ENCODE peak calls at places on chromosomes 12 and 14, in five cellular contexts. One of them, this sample, is unnamed.

GRCh38 chr12:23186950-23187349 is 562.0 kb downstream of the ETNK1 start:
- DNase-seq in tibial nerve: no peak
- DNase-seq in heart right ventricle: no peak
- DNase-seq in uterus: no peak
- DNase-seq in stomach: no peak
- DNase-seq in this sample: peak

GRCh38 chr14:103551338-103551762 is 11.1 kb downstream of the BAG5 start:
- DNase-seq in uterus: peak
- DNase-seq in tibial nerve: no peak
- DNase-seq in heart right ventricle: no peak
- DNase-seq in stomach: no peak
- DNase-seq in this sample: no peak

GRCh38 chr12:12927211-12928079 is 24.5 kb downstream of the GPRC5D start:
- DNase-seq in heart right ventricle: peak
- DNase-seq in stomach: peak
- DNase-seq in uterus: peak
- DNase-seq in tibial nerve: no peak
- DNase-seq in this sample: no peak

GRCh38 chr12:2654741-2655140 is 140.0 kb upstream of the FKBP4 start:
- DNase-seq in tibial nerve: no peak
- DNase-seq in stomach: no peak
- DNase-seq in uterus: peak
- DNase-seq in heart right ventricle: no peak
- DNase-seq in this sample: no peak

GRCh38 chr12:102567031-102567985 is 86.9 kb upstream of the IGF1 start:
- DNase-seq in heart right ventricle: no peak
- DNase-seq in uterus: no peak
- DNase-seq in stomach: no peak
- DNase-seq in tibial nerve: no peak
- DNase-seq in this sample: no peak

GRCh38 chr12:41460906-41461305 is 272.8 kb downstream of the PDZRN4 start:
- DNase-seq in uterus: no peak
- DNase-seq in heart right ventricle: no peak
- DNase-seq in tibial nerve: no peak
- DNase-seq in stomach: no peak
- DNase-seq in this sample: no peak

GRCh38 chr12:29148065-29148957 is 767 bp upstream of the FAR2 start:
- DNase-seq in heart right ventricle: peak
- DNase-seq in stomach: no peak
- DNase-seq in uterus: peak
- DNase-seq in tibial nerve: peak
- DNase-seq in this sample: no peak

GRCh38 chr12:60172266-60172665 is 576.4 kb downstream of the SLC16A7 start:
- DNase-seq in uterus: no peak
- DNase-seq in stomach: no peak
- DNase-seq in tibial nerve: no peak
- DNase-seq in heart right ventricle: no peak
- DNase-seq in this sample: no peak

GRCh38 chr12:113850309-113851056 is 115.6 kb downstream of the RBM19 start:
- DNase-seq in stomach: no peak
- DNase-seq in tibial nerve: no peak
- DNase-seq in heart right ventricle: peak
- DNase-seq in uterus: peak
- DNase-seq in this sample: no peak

GRCh38 chr14:105857223-105857815 is 330.9 kb downstream of the TMEM121 start:
- DNase-seq in uterus: no peak
- DNase-seq in heart right ventricle: peak
- DNase-seq in stomach: no peak
- DNase-seq in tibial nerve: no peak
- DNase-seq in this sample: no peak

GRCh38 chr12:97380440-97380839 is 82.2 kb upstream of the RMST start:
- DNase-seq in uterus: no peak
- DNase-seq in stomach: no peak
- DNase-seq in tibial nerve: no peak
- DNase-seq in heart right ventricle: no peak
- DNase-seq in this sample: no peak

GRCh38 chr12:93778306-93778705 is 101.1 kb downstream of the CRADD start:
- DNase-seq in uterus: peak
- DNase-seq in tibial nerve: no peak
- DNase-seq in stomach: no peak
- DNase-seq in heart right ventricle: peak
- DNase-seq in this sample: no peak

GRCh38 chr14:56244138-56244789 is 126.1 kb downstream of the PELI2 start:
- DNase-seq in heart right ventricle: no peak
- DNase-seq in uterus: no peak
- DNase-seq in stomach: no peak
- DNase-seq in tibial nerve: no peak
- DNase-seq in this sample: no peak

GRCh38 chr14:105530446-105531087 is 4.2 kb downstream of the TMEM121 start:
- DNase-seq in stomach: no peak
- DNase-seq in tibial nerve: no peak
- DNase-seq in uterus: no peak
- DNase-seq in heart right ventricle: no peak
- DNase-seq in this sample: no peak

GRCh38 chr12:18074001-18074400 is 16.0 kb downstream of the RERGL start:
- DNase-seq in stomach: no peak
- DNase-seq in uterus: no peak
- DNase-seq in tibial nerve: no peak
- DNase-seq in heart right ventricle: no peak
- DNase-seq in this sample: no peak

GRCh38 chr14:104328607-104329006 is 190.2 kb downstream of the KIF26A start:
- DNase-seq in heart right ventricle: no peak
- DNase-seq in stomach: peak
- DNase-seq in uterus: no peak
- DNase-seq in tibial nerve: no peak
- DNase-seq in this sample: no peak

GRCh38 chr12:130031571-130032189 is 127.9 kb upstream of the TMEM132D start:
- DNase-seq in heart right ventricle: peak
- DNase-seq in tibial nerve: peak
- DNase-seq in uterus: no peak
- DNase-seq in stomach: peak
- DNase-seq in this sample: no peak

GRCh38 chr12:4911316-4911994 is 1.8 kb downstream of the KCNA1 start:
- DNase-seq in stomach: no peak
- DNase-seq in uterus: no peak
- DNase-seq in heart right ventricle: no peak
- DNase-seq in tibial nerve: no peak
- DNase-seq in this sample: peak

GRCh38 chr12:95784286-95784685 is 6.3 kb downstream of the NTN4 start:
- DNase-seq in uterus: no peak
- DNase-seq in stomach: no peak
- DNase-seq in heart right ventricle: no peak
- DNase-seq in tibial nerve: no peak
- DNase-seq in this sample: no peak

GRCh38 chr14:101110729-101111619 is 207.5 kb upstream of the RTL1 start:
- DNase-seq in uterus: no peak
- DNase-seq in tibial nerve: no peak
- DNase-seq in stomach: peak
- DNase-seq in heart right ventricle: no peak
- DNase-seq in this sample: no peak

GRCh38 chr12:89162704-89163261 is 189.5 kb downstream of the DUSP6 start:
- DNase-seq in uterus: peak
- DNase-seq in tibial nerve: peak
- DNase-seq in stomach: peak
- DNase-seq in heart right ventricle: peak
- DNase-seq in this sample: no peak

GRCh38 chr12:104534162-104534856 is 77.6 kb downstream of the CHST11 start:
- DNase-seq in stomach: no peak
- DNase-seq in heart right ventricle: no peak
- DNase-seq in tibial nerve: no peak
- DNase-seq in uterus: no peak
- DNase-seq in this sample: no peak

GRCh38 chr12:64395739-64396138 is 5.2 kb upstream of the C12orf56 start:
- DNase-seq in heart right ventricle: no peak
- DNase-seq in stomach: no peak
- DNase-seq in uterus: no peak
- DNase-seq in tibial nerve: no peak
- DNase-seq in this sample: peak

GRCh38 chr14:104386281-104386841 is 193.2 kb upstream of the C14orf180 start:
- DNase-seq in stomach: no peak
- DNase-seq in tibial nerve: no peak
- DNase-seq in heart right ventricle: no peak
- DNase-seq in uterus: no peak
- DNase-seq in this sample: no peak

GRCh38 chr14:41285193-41285748 is 321.4 kb upstream of the LRFN5 start:
- DNase-seq in heart right ventricle: peak
- DNase-seq in tibial nerve: peak
- DNase-seq in uterus: no peak
- DNase-seq in stomach: peak
- DNase-seq in this sample: peak

GRCh38 chr12:56300644-56301464 is 724 bp upstream of the CS start:
- DNase-seq in heart right ventricle: no peak
- DNase-seq in tibial nerve: no peak
- DNase-seq in stomach: no peak
- DNase-seq in uterus: no peak
- DNase-seq in this sample: no peak

GRCh38 chr12:132229423-132229760 is 85.1 kb downstream of the NOC4L start:
- DNase-seq in tibial nerve: no peak
- DNase-seq in uterus: no peak
- DNase-seq in stomach: no peak
- DNase-seq in heart right ventricle: no peak
- DNase-seq in this sample: no peak

GRCh38 chr12:112664569-112664968 is 127.0 kb upstream of the RPH3A start:
- DNase-seq in uterus: no peak
- DNase-seq in heart right ventricle: no peak
- DNase-seq in stomach: no peak
- DNase-seq in tibial nerve: no peak
- DNase-seq in this sample: no peak

GRCh38 chr14:99821519-99822165 is 28.4 kb downstream of the EML1 start:
- DNase-seq in uterus: peak
- DNase-seq in heart right ventricle: no peak
- DNase-seq in stomach: no peak
- DNase-seq in tibial nerve: no peak
- DNase-seq in this sample: no peak

DNA sequence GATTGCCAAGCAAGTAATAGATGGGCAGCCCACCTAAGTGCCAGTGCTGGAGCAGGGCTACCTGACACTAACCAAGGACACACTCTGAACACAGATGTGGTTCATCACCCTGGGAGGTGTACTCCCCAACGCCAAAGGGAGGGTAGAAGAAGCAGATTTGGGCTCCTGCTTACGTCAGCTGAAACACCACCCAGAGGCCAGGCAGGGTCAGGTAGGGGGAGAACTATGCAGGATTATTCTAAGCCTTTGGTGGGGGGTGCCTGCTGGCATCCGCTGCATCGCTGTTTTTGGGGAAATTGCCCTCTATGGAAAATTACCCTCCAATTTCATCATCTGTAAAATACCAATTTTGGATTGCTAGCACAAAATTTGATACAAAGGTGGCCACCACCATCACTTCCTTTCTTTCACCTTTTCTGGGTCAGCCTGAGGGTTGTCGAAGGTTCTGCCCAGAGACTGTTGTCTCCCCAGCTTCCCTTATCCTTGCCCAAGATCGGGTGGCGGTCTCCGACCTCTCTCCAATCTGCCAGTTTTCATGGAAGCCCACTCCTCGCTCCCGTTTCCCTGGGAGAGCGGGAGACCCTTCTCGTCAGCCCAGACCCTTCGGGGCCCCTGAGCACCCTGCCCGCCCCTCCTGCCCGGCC is 535 bp downstream of the BIN2 start:
- DNase-seq in heart right ventricle: no peak
- DNase-seq in uterus: no peak
- DNase-seq in stomach: no peak
- DNase-seq in tibial nerve: no peak
- DNase-seq in this sample: no peak
- TF ChIP-seq CTCF in heart right ventricle: no peak
- TF ChIP-seq CTCF in uterus: no peak
- TF ChIP-seq CTCF in stomach: no peak
- TF ChIP-seq CTCF in tibial nerve: no peak
- TF ChIP-seq CTCF in this sample: no peak

GRCh38 chr14:89407856-89408255 is 9.2 kb downstream of the FOXN3 start:
- DNase-seq in heart right ventricle: no peak
- DNase-seq in tibial nerve: no peak
- DNase-seq in stomach: no peak
- DNase-seq in uterus: no peak
- DNase-seq in this sample: no peak

GRCh38 chr14:89406941-89407340 is 10.1 kb downstream of the FOXN3 start:
- DNase-seq in tibial nerve: peak
- DNase-seq in heart right ventricle: no peak
- DNase-seq in stomach: no peak
- DNase-seq in uterus: no peak
- DNase-seq in this sample: no peak

GRCh38 chr14:89411976-89412375 is 5.1 kb downstream of the FOXN3 start:
- DNase-seq in heart right ventricle: no peak
- DNase-seq in tibial nerve: no peak
- DNase-seq in stomach: no peak
- DNase-seq in uterus: no peak
- DNase-seq in this sample: no peak

GRCh38 chr14:89408907-89409675 is 7.9 kb downstream of the FOXN3 start:
- DNase-seq in tibial nerve: no peak
- DNase-seq in uterus: no peak
- DNase-seq in heart right ventricle: no peak
- DNase-seq in stomach: no peak
- DNase-seq in this sample: no peak

GRCh38 chr14:89409961-89410360 is 7.1 kb downstream of the FOXN3 start:
- DNase-seq in uterus: no peak
- DNase-seq in tibial nerve: no peak
- DNase-seq in stomach: no peak
- DNase-seq in heart right ventricle: no peak
- DNase-seq in this sample: no peak
- H3K4me3 ChIP-seq in uterus: no peak
- H3K4me3 ChIP-seq in tibial nerve: no peak
- H3K4me3 ChIP-seq in stomach: no peak
- H3K4me3 ChIP-seq in heart right ventricle: no peak
- H3K4me3 ChIP-seq in this sample: no peak

DNA sequence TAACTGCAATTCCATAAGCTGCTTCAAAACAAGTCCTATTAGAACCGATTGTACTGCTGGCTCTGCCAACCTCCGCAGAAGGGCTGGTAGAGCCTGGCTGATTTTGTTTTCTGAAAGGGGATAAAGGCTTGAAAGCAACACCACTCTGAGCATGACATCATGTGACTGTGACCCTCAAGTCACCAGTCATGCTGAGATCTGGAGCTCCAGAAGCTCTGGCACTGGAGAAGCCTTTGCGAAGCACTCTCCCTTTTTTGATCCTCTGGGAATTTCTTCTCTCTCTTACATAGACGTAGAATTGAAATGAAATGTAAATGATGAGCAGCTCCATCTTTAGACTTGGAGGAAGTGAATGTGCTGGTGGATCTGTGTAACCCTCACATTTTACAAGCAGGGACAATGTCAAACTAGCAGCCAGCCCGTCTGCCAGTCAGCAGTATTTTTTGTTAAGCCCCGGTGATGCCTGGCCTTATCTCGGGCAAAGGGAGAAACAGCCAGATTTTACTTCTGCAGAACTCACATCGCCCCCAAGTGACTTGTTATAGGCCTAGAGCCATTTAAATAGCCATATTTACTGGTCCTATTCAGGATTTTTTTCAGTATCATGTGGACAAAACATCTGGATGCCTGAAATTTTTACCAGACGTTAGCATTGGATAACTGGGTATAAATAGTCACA is 112.1 kb upstream of the NPAS3 start:
- DNase-seq in tibial nerve: no peak
- DNase-seq in stomach: no peak
- DNase-seq in uterus: no peak
- DNase-seq in heart right ventricle: peak
- DNase-seq in this sample: no peak
- TF ChIP-seq CTCF in tibial nerve: peak
- TF ChIP-seq CTCF in stomach: no peak
- TF ChIP-seq CTCF in uterus: no peak
- TF ChIP-seq CTCF in heart right ventricle: peak
- TF ChIP-seq CTCF in this sample: no peak

GRCh38 chr12:6763380-6763779 is 2.8 kb upstream of the PTMS start:
- DNase-seq in uterus: no peak
- DNase-seq in stomach: no peak
- DNase-seq in tibial nerve: no peak
- DNase-seq in heart right ventricle: no peak
- DNase-seq in this sample: no peak
- H3K4me3 ChIP-seq in uterus: peak
- H3K4me3 ChIP-seq in stomach: peak
- H3K4me3 ChIP-seq in tibial nerve: peak
- H3K4me3 ChIP-seq in heart right ventricle: peak
- H3K4me3 ChIP-seq in this sample: no peak

This sample was measured in LNCaP clone FGC.